ENCODE peak calls at places on chromosomes 12 and 14, in six cellular contexts. X is germinal center, B is C1 segment of cervical spinal cord, F is AG09319, V is NCI-H1092 treated with DMSO at 0.1 percent for 48 hours, H is NCI-H1105. N is an unnamed sample.

GRCh38 chr14:100066984-100067383 is 1.8 kb downstream of the EVL start:
- DNase-seq in X (no peak), F (no peak), B (no peak), H (no peak), V (no peak), N (no peak)

GRCh38 chr14:54901380-54902142 is 1.1 kb downstream of the GCH1 start:
- DNase-seq in F (no peak), B (no peak), H (peak), V (no peak), X (no peak), N (no peak)

GRCh38 chr14:71752111-71752738 is 180.0 kb upstream of the RGS6 start:
- DNase-seq in F (no peak), H (no peak), V (no peak), X (no peak), B (no peak), N (no peak)

GRCh38 chr12:131096681-131097181 is 143.0 kb downstream of the ADGRD1 start:
- DNase-seq in F (no peak), H (no peak), V (no peak), X (no peak), B (no peak), N (no peak)

GRCh38 chr12:73421832-73422231 is 1115.8 kb upstream of the ATXN7L3B start:
- DNase-seq in B (no peak), X (no peak), F (no peak), V (no peak), H (no peak), N (no peak)

GRCh38 chr12:50636505-50636904 is 127.4 kb upstream of the ATF1 start:
- DNase-seq in V (no peak), X (no peak), H (no peak), B (no peak), F (no peak), N (no peak)

GRCh38 chr12:124484526-124484953 is 82.9 kb downstream of the NCOR2 start:
- DNase-seq in B (no peak), X (peak), H (no peak), V (no peak), F (no peak), N (no peak)

GRCh38 chr12:109386079-109386473 is 38.4 kb downstream of the MYO1H start:
- DNase-seq in X (no peak), V (no peak), H (peak), F (no peak), B (no peak), N (no peak)

GRCh38 chr14:99267871-99268775 is 3.9 kb downstream of the BCL11B start:
- DNase-seq in B (no peak), V (peak), F (no peak), H (no peak), X (no peak), N (no peak)

GRCh38 chr14:76957224-76957881 is 71.2 kb downstream of the IRF2BPL start:
- DNase-seq in F (no peak), B (no peak), V (peak), X (no peak), H (peak), N (no peak)

GRCh38 chr12:402127-402456 is 648 bp downstream of the CCDC77 start:
- DNase-seq in X (no peak), F (no peak), B (no peak), H (no peak), V (no peak), N (no peak)

GRCh38 chr12:65592416-65592815 is 231.9 kb upstream of the HMGA2 start:
- DNase-seq in H (no peak), F (no peak), X (no peak), V (no peak), B (no peak), N (no peak)

GRCh38 chr14:64760146-64760755 is 56.0 kb downstream of the PLEKHG3 start:
- DNase-seq in H (no peak), V (peak), B (no peak), X (peak), F (no peak), N (no peak)

GRCh38 chr14:100898465-100898864 is 5.1 kb downstream of the RTL1 start:
- DNase-seq in V (no peak), F (no peak), H (no peak), X (no peak), B (no peak), N (no peak)

GRCh38 chr12:54958048-54958658 is 26.4 kb downstream of the TESPA1 start:
- DNase-seq in X (peak), H (peak), V (peak), B (peak), F (peak), N (peak)

GRCh38 chr14:50530794-50531193 is 1.6 kb downstream of the MAP4K5 start:
- DNase-seq in X (no peak), B (no peak), V (no peak), H (no peak), F (no peak), N (no peak)

GRCh38 chr12:106179086-106179485 is 40.3 kb upstream of the NUAK1 start:
- DNase-seq in H (peak), B (no peak), V (peak), X (no peak), F (no peak), N (no peak)

GRCh38 chr12:75389061-75389460 is 1.8 kb upstream of the GLIPR1L2 start:
- DNase-seq in V (no peak), B (no peak), F (no peak), X (no peak), H (no peak), N (peak)

GRCh38 chr12:14249368-14249767 is 116.1 kb upstream of the ATF7IP start:
- DNase-seq in H (no peak), V (no peak), B (no peak), X (no peak), F (no peak), N (no peak)

GRCh38 chr12:16037533-16037932 is 126.4 kb downstream of the DERA start:
- DNase-seq in F (no peak), H (no peak), B (no peak), X (no peak), V (no peak), N (no peak)

GRCh38 chr12:83265798-83266197 is 579.1 kb downstream of the TMTC2 start:
- DNase-seq in X (no peak), H (no peak), F (no peak), B (no peak), V (no peak), N (no peak)

GRCh38 chr12:3019005-3019680 is 58.0 kb upstream of the TSPAN9 start:
- DNase-seq in H (no peak), B (no peak), X (no peak), F (no peak), V (no peak), N (no peak)

GRCh38 chr12:123164222-123164621 is 13.3 kb upstream of the PITPNM2 start:
- DNase-seq in B (no peak), F (no peak), X (no peak), H (no peak), V (no peak), N (no peak)

GRCh38 chr12:12081836-12082497 is 11.2 kb downstream of the BCL2L14 start:
- DNase-seq in B (no peak), H (no peak), X (no peak), F (no peak), V (peak), N (no peak)

GRCh38 chr14:102885686-102886447 is 36.6 kb upstream of the AMN start:
- DNase-seq in V (no peak), X (no peak), B (no peak), F (no peak), H (no peak), N (no peak)

GRCh38 chr12:123223241-123223668 is 9.7 kb downstream of the MPHOSPH9 start:
- DNase-seq in B (no peak), F (no peak), V (no peak), X (no peak), H (no peak), N (no peak)

GRCh38 chr12:117334855-117335587 is 26.4 kb downstream of the NOS1 start:
- DNase-seq in F (no peak), X (no peak), B (no peak), V (peak), H (no peak), N (no peak)

GRCh38 chr12:109716512-109717389 is 3.1 kb downstream of the FAM222A start:
- DNase-seq in F (no peak), X (no peak), H (no peak), B (peak), V (peak), N (no peak)

GRCh38 chr14:42806909-42807315 is 1200.2 kb downstream of the LRFN5 start:
- DNase-seq in B (no peak), V (no peak), X (no peak), F (no peak), H (no peak), N (no peak)

GRCh38 chr12:112768278-112768677 is 23.3 kb upstream of the RPH3A start:
- DNase-seq in X (no peak), H (no peak), F (no peak), V (no peak), B (no peak), N (no peak)

GRCh38 chr12:116659771-116660481 is 77.9 kb downstream of the SPRING1 start:
- DNase-seq in V (no peak), B (no peak), H (no peak), F (no peak), X (no peak), N (no peak)

GRCh38 chr14:72608391-72609204 is 285.3 kb downstream of the DPF3 start:
- DNase-seq in V (no peak), B (peak), H (no peak), F (peak), X (no peak), N (peak)

GRCh38 chr14:20489093-20489994 is 16.0 kb upstream of the RNASE10 start:
- DNase-seq in B (no peak), H (no peak), X (no peak), F (no peak), V (no peak), N (no peak)

GRCh38 chr12:15527201-15527782 is 205.0 kb downstream of the PTPRO start:
- DNase-seq in V (no peak), H (no peak), F (no peak), B (no peak), X (no peak), N (no peak)

GRCh38 chr12:100717733-100718067 is 76.9 kb upstream of the ANO4 start:
- DNase-seq in H (no peak), V (no peak), B (no peak), X (no peak), F (no peak), N (no peak)

GRCh38 chr14:78933948-78934524 is 763.9 kb downstream of the NRXN3 start:
- DNase-seq in B (no peak), F (peak), V (peak), X (peak), H (peak), N (no peak)

GRCh38 chr12:44446181-44446580 is 429.9 kb downstream of the NELL2 start:
- DNase-seq in F (no peak), B (no peak), X (no peak), V (no peak), H (no peak), N (no peak)

GRCh38 chr12:10721654-10722501 is 1.2 kb downstream of the YBX3 start:
- DNase-seq in V (no peak), H (peak), X (peak), B (peak), F (peak), N (peak)

N was measured in glomerular endothelial cell.